ENCODE peak calls at places on chromosomes 4 and X, in five cellular contexts. One of them, this sample, is unnamed.

GRCh38 chr4:54440394-54441223 is 211.5 kb downstream of the PDGFRA start:
- DNase-seq in AG09309: no peak
- DNase-seq in right lobe of liver: no peak
- DNase-seq in H9: no peak
- DNase-seq in GM23338: peak; percentile 66
- DNase-seq in this sample: no peak

GRCh38 chr4:38180456-38180855 is 220.3 kb downstream of the PTTG2 start:
- DNase-seq in GM23338: peak; percentile 35
- DNase-seq in AG09309: no peak
- DNase-seq in H9: no peak
- DNase-seq in right lobe of liver: no peak
- DNase-seq in this sample: no peak

GRCh38 chr4:113634081-113634969 is 127.2 kb downstream of the CAMK2D start:
- DNase-seq in GM23338: no peak
- DNase-seq in H9: no peak
- DNase-seq in AG09309: no peak
- DNase-seq in right lobe of liver: no peak
- DNase-seq in this sample: no peak

GRCh38 chrX:72545990-72546389 is 26.7 kb downstream of the HDAC8 start:
- DNase-seq in right lobe of liver: no peak
- DNase-seq in AG09309: no peak
- DNase-seq in GM23338: peak; percentile 13
- DNase-seq in H9: no peak
- DNase-seq in this sample: no peak

GRCh38 chr4:743463-744211 is 38.0 kb downstream of the PCGF3 start:
- DNase-seq in AG09309: no peak
- DNase-seq in right lobe of liver: no peak
- DNase-seq in GM23338: no peak
- DNase-seq in H9: no peak
- DNase-seq in this sample: no peak

GRCh38 chrX:31706456-31706855 is 634.6 kb upstream of the FTHL17 start:
- DNase-seq in right lobe of liver: no peak
- DNase-seq in GM23338: no peak
- DNase-seq in AG09309: peak; percentile 1
- DNase-seq in H9: no peak
- DNase-seq in this sample: no peak

GRCh38 chrX:3017492-3017891 is 11.1 kb downstream of the ARSH start:
- DNase-seq in GM23338: no peak
- DNase-seq in right lobe of liver: no peak
- DNase-seq in H9: no peak
- DNase-seq in AG09309: no peak
- DNase-seq in this sample: no peak

GRCh38 chr4:11791808-11792207 is 363.1 kb upstream of the HS3ST1 start:
- DNase-seq in right lobe of liver: no peak
- DNase-seq in AG09309: no peak
- DNase-seq in GM23338: no peak
- DNase-seq in H9: no peak
- DNase-seq in this sample: no peak

GRCh38 chrX:138885886-138886285 is 174.4 kb upstream of the FGF13 start:
- DNase-seq in AG09309: no peak
- DNase-seq in GM23338: no peak
- DNase-seq in H9: no peak
- DNase-seq in right lobe of liver: no peak
- DNase-seq in this sample: no peak

GRCh38 chrX:77597511-77597910 is 150.3 kb downstream of the FGF16 start:
- DNase-seq in GM23338: no peak
- DNase-seq in H9: no peak
- DNase-seq in right lobe of liver: no peak
- DNase-seq in AG09309: no peak
- DNase-seq in this sample: no peak

GRCh38 chr4:167956676-167957075 is 135.7 kb upstream of the ANXA10 start:
- DNase-seq in right lobe of liver: no peak
- DNase-seq in H9: no peak
- DNase-seq in AG09309: no peak
- DNase-seq in GM23338: no peak
- DNase-seq in this sample: no peak

GRCh38 chr4:41385486-41385885 is 128.8 kb downstream of the UCHL1 start:
- DNase-seq in GM23338: no peak
- DNase-seq in right lobe of liver: no peak
- DNase-seq in H9: no peak
- DNase-seq in AG09309: no peak
- DNase-seq in this sample: no peak

GRCh38 chr4:40887690-40888089 is 137.9 kb downstream of the NSUN7 start:
- DNase-seq in AG09309: peak; percentile 88
- DNase-seq in H9: no peak
- DNase-seq in GM23338: no peak
- DNase-seq in right lobe of liver: no peak
- DNase-seq in this sample: no peak

GRCh38 chr4:1309261-1310010 is 19.7 kb downstream of the MAEA start:
- DNase-seq in H9: peak; percentile 99
- DNase-seq in right lobe of liver: peak; percentile 93
- DNase-seq in AG09309: peak; percentile 65
- DNase-seq in GM23338: peak; percentile 98
- DNase-seq in this sample: peak; percentile 89

GRCh38 chr4:52376107-52376704 is 282.9 kb downstream of the USP46 start:
- DNase-seq in H9: no peak
- DNase-seq in right lobe of liver: no peak
- DNase-seq in GM23338: peak; percentile 80
- DNase-seq in AG09309: peak; percentile 39
- DNase-seq in this sample: no peak

GRCh38 chr4:38160487-38161207 is 200.4 kb downstream of the PTTG2 start:
- DNase-seq in GM23338: peak; percentile 71
- DNase-seq in AG09309: peak; percentile 96
- DNase-seq in right lobe of liver: no peak
- DNase-seq in H9: no peak
- DNase-seq in this sample: no peak

GRCh38 chrX:23003121-23003520 is 3.4 kb downstream of the DDX53 start:
- DNase-seq in H9: no peak
- DNase-seq in right lobe of liver: no peak
- DNase-seq in AG09309: no peak
- DNase-seq in GM23338: no peak
- DNase-seq in this sample: no peak

GRCh38 chrX:102599950-102600579 is 750 bp downstream of the ARMCX5 start:
- DNase-seq in AG09309: no peak
- DNase-seq in H9: no peak
- DNase-seq in right lobe of liver: no peak
- DNase-seq in GM23338: peak; percentile 0
- DNase-seq in this sample: no peak

GRCh38 chr4:155629183-155629825 is 37.3 kb upstream of the GUCY1A1 start:
- DNase-seq in GM23338: no peak
- DNase-seq in right lobe of liver: no peak
- DNase-seq in AG09309: peak; percentile 34
- DNase-seq in H9: no peak
- DNase-seq in this sample: no peak

GRCh38 chrX:136380010-136380769 is 79.4 kb downstream of the ADGRG4 start:
- DNase-seq in AG09309: no peak
- DNase-seq in GM23338: no peak
- DNase-seq in H9: no peak
- DNase-seq in right lobe of liver: no peak
- DNase-seq in this sample: no peak

GRCh38 chr4:99811117-99811516 is 5.5 kb upstream of the DAPP1 start:
- DNase-seq in GM23338: no peak
- DNase-seq in right lobe of liver: no peak
- DNase-seq in AG09309: no peak
- DNase-seq in H9: no peak
- DNase-seq in this sample: no peak

GRCh38 chr4:99810536-99810935 is 6.1 kb upstream of the DAPP1 start:
- DNase-seq in GM23338: no peak
- DNase-seq in AG09309: no peak
- DNase-seq in right lobe of liver: no peak
- DNase-seq in H9: no peak
- DNase-seq in this sample: no peak

GRCh38 chr4:99808260-99808857 is 8.3 kb upstream of the DAPP1 start:
- DNase-seq in H9: peak; percentile 81
- DNase-seq in GM23338: peak; percentile 86
- DNase-seq in right lobe of liver: peak; percentile 64
- DNase-seq in AG09309: no peak
- DNase-seq in this sample: no peak

GRCh38 chr4:99809326-99809725 is 7.3 kb upstream of the DAPP1 start:
- DNase-seq in GM23338: no peak
- DNase-seq in H9: no peak
- DNase-seq in AG09309: no peak
- DNase-seq in right lobe of liver: no peak
- DNase-seq in this sample: no peak

DNA sequence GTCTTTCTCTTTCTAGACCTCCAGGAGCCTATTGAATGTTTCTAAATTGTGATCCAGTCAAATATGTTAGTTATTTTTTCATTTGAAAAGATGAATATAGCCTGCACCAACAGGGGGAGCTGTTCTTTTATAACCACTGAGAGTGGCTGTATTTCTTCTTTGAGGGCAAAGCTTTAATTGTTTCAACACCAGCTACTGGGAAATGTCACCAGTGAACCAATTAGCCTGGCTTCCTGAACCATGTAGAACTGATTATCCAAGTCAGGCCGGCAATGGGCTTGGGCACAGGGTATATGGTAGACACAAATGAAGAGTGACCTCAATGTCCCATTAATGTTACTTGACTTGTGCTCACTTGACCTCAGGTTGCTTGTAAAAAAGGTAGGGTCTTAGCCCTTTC is 4.8 kb upstream of the DAPP1 start:
- DNase-seq in GM23338: peak; percentile 80
- DNase-seq in right lobe of liver: no peak
- DNase-seq in AG09309: no peak
- DNase-seq in H9: no peak
- DNase-seq in this sample: no peak
- TF ChIP-seq CTCF in GM23338: peak; percentile 84
- TF ChIP-seq CTCF in right lobe of liver: peak; percentile 79
- TF ChIP-seq CTCF in AG09309: peak; percentile 37
- TF ChIP-seq CTCF in H9: peak; percentile 82
- TF ChIP-seq CTCF in this sample: peak; percentile 68

GRCh38 chr4:158782539-158783360 is 13.9 kb downstream of the FNIP2 start:
- DNase-seq in right lobe of liver: no peak
- DNase-seq in GM23338: no peak
- DNase-seq in AG09309: no peak
- DNase-seq in H9: no peak
- DNase-seq in this sample: no peak
- TF ChIP-seq CTCF in right lobe of liver: no peak
- TF ChIP-seq CTCF in GM23338: no peak
- TF ChIP-seq CTCF in AG09309: no peak
- TF ChIP-seq CTCF in H9: no peak
- TF ChIP-seq CTCF in this sample: no peak

GRCh38 chrX:27882695-27883094 is 74.9 kb downstream of the MAGEB10 start:
- DNase-seq in AG09309: no peak
- DNase-seq in right lobe of liver: no peak
- DNase-seq in GM23338: no peak
- DNase-seq in H9: no peak
- DNase-seq in this sample: no peak

GRCh38 chrX:27878862-27879261 is 71.1 kb downstream of the MAGEB10 start:
- DNase-seq in right lobe of liver: no peak
- DNase-seq in H9: no peak
- DNase-seq in AG09309: no peak
- DNase-seq in GM23338: no peak
- DNase-seq in this sample: no peak

GRCh38 chrX:27884654-27885053 is 76.9 kb downstream of the MAGEB10 start:
- DNase-seq in AG09309: no peak
- DNase-seq in right lobe of liver: no peak
- DNase-seq in H9: no peak
- DNase-seq in GM23338: peak; percentile 15
- DNase-seq in this sample: no peak

GRCh38 chrX:27883468-27884092 is 75.8 kb downstream of the MAGEB10 start:
- DNase-seq in AG09309: no peak
- DNase-seq in GM23338: peak; percentile 43
- DNase-seq in H9: no peak
- DNase-seq in right lobe of liver: no peak
- DNase-seq in this sample: no peak
- TF ChIP-seq CTCF in AG09309: no peak
- TF ChIP-seq CTCF in GM23338: no peak
- TF ChIP-seq CTCF in H9: no peak
- TF ChIP-seq CTCF in right lobe of liver: no peak
- TF ChIP-seq CTCF in this sample: no peak

GRCh38 chr4:152935661-152936445 is at the start of gene FHDC1:
- DNase-seq in GM23338: peak; percentile 93
- DNase-seq in H9: peak; percentile 92
- DNase-seq in AG09309: no peak
- DNase-seq in right lobe of liver: no peak
- DNase-seq in this sample: peak; percentile 78
- TF ChIP-seq CTCF in GM23338: no peak
- TF ChIP-seq CTCF in H9: no peak
- TF ChIP-seq CTCF in AG09309: no peak
- TF ChIP-seq CTCF in right lobe of liver: no peak
- TF ChIP-seq CTCF in this sample: no peak

DNA sequence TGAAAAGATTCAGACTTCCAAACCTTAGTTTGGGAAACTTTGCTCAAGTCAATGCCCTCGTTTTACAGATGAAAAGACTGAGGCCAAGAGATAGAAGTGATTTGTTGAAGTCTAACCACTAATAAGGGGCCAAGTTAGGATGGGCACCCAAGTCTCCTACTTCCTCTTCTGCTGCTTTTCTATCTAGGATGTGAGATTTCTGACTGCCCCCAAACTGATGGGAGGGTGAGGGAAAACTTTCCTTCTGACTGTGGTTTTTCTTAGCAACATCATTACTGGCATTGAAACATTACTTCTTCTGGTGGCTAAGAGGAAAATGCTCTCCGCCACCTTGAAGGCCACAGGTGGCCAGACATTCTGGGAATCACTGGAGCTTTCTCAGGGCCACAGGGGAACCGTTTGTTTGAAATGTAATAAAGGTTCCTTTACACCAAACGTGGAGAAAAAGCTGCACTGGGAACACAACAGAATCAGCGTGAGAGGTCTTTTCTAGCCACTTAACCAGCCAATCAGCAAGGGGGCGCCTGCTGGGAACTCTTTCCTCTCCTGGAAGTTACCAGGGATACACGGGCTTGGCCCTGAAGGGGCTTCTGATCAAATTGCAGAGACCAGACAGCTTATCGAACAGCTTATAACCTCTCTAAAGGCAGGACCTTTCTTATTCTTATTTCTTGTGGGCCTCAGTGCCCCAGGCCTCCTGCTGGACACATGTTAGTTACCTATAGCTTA is 115.9 kb upstream of the TEX13D start:
- DNase-seq in AG09309: no peak
- DNase-seq in GM23338: peak; percentile 50
- DNase-seq in right lobe of liver: no peak
- DNase-seq in H9: peak; percentile 58
- DNase-seq in this sample: no peak
- TF ChIP-seq CTCF in AG09309: no peak
- TF ChIP-seq CTCF in GM23338: no peak
- TF ChIP-seq CTCF in right lobe of liver: no peak
- TF ChIP-seq CTCF in H9: no peak
- TF ChIP-seq CTCF in this sample: peak; percentile 30